ENCODE peak calls at places on chromosomes 13 and 19, in four cellular contexts. X is H1; C is cardiac fibroblast; K is CD8-positive, alpha-beta T cell. J is an unnamed sample.

GRCh38 chr13:69999875-70000274 is 107.8 kb upstream of the ATXN8OS start:
- DNase-seq in X (no peak), C (no peak), K (no peak), J (no peak)

GRCh38 chr19:3708207-3708931 is at the start of gene TJP3:
- DNase-seq in X (no peak), C (no peak), K (no peak), J (no peak)

GRCh38 chr19:5028229-5028886 is 59.4 kb downstream of the KDM4B start:
- DNase-seq in X (no peak), C (no peak), K (no peak), J (no peak)

GRCh38 chr19:16598848-16599247 is 26.6 kb upstream of the SLC35E1 start:
- DNase-seq in X (no peak), C (no peak), K (no peak), J (no peak)

GRCh38 chr13:102968572-102969228 is 97.5 kb downstream of the SLC10A2 start:
- DNase-seq in X (no peak), C (no peak), K (no peak), J (no peak)

GRCh38 chr19:33622505-33622808 is 704 bp downstream of the CHST8 start:
- DNase-seq in X (no peak), C (no peak), K (no peak), J (no peak)

GRCh38 chr13:20943519-20944012 is 41.0 kb upstream of the XPO4 start:
- DNase-seq in X (peak), C (peak), K (peak), J (peak)

GRCh38 chr13:114024603-114025431 is 50.9 kb upstream of the C13orf46 start:
- DNase-seq in X (no peak), C (no peak), K (no peak), J (no peak)

GRCh38 chr13:112636401-112636975 is 48.5 kb upstream of the TUBGCP3 start:
- DNase-seq in X (no peak), C (no peak), K (no peak), J (no peak)

GRCh38 chr13:45208132-45208531 is 7.3 kb upstream of the KCTD4 start:
- DNase-seq in X (no peak), C (no peak), K (no peak), J (no peak)

GRCh38 chr13:32164622-32165268 is 133.2 kb downstream of the FRY start:
- DNase-seq in X (peak), C (peak), K (no peak), J (peak)

GRCh38 chr19:623974-624373 is 9.4 kb downstream of the POLRMT start:
- DNase-seq in X (no peak), C (peak), K (no peak), J (peak)

GRCh38 chr13:36819811-36820140 is 754 bp downstream of the RFXAP start:
- DNase-seq in X (no peak), C (peak), K (peak), J (peak)

GRCh38 chr19:1261863-1262686 is 7.1 kb upstream of the CIRBP start:
- DNase-seq in X (no peak), C (peak), K (no peak), J (peak)

GRCh38 chr19:43560687-43561086 is 14.6 kb downstream of the XRCC1 start:
- DNase-seq in X (no peak), C (peak), K (peak), J (no peak)

GRCh38 chr13:77061362-77061761 is 34.4 kb upstream of the FBXL3 start:
- DNase-seq in X (no peak), C (no peak), K (no peak), J (no peak)

GRCh38 chr13:48949566-48950506 is 25.9 kb upstream of the FNDC3A start:
- DNase-seq in X (no peak), C (no peak), K (no peak), J (no peak)

GRCh38 chr13:77519808-77520207 is 15.7 kb upstream of the SCEL start:
- DNase-seq in X (no peak), C (peak), K (no peak), J (peak)

GRCh38 chr13:100667894-100668293 is 6.7 kb downstream of the TMTC4 start:
- DNase-seq in X (no peak), C (no peak), K (no peak), J (no peak)

GRCh38 chr13:113645329-113645728 is 12.7 kb downstream of the ATP4B start:
- DNase-seq in X (no peak), C (no peak), K (no peak), J (no peak)

GRCh38 chr19:4732680-4733114 is 9.1 kb upstream of the DPP9 start:
- DNase-seq in X (no peak), C (peak), K (peak), J (peak)

GRCh38 chr19:17332677-17333581 is 1.7 kb downstream of the ANO8 start:
- DNase-seq in X (peak), C (peak), K (peak), J (peak)

GRCh38 chr19:45173816-45174215 is 4.2 kb downstream of the TRAPPC6A start:
- DNase-seq in X (no peak), C (no peak), K (no peak), J (peak)

GRCh38 chr13:91406619-91407018 is 8.2 kb downstream of the GPC5 start:
- DNase-seq in X (peak), C (peak), K (no peak), J (peak)

GRCh38 chr19:36215276-36216171 is 618 bp downstream of the ZNF146 start:
- DNase-seq in X (no peak), C (peak), K (no peak), J (peak)

DNA sequence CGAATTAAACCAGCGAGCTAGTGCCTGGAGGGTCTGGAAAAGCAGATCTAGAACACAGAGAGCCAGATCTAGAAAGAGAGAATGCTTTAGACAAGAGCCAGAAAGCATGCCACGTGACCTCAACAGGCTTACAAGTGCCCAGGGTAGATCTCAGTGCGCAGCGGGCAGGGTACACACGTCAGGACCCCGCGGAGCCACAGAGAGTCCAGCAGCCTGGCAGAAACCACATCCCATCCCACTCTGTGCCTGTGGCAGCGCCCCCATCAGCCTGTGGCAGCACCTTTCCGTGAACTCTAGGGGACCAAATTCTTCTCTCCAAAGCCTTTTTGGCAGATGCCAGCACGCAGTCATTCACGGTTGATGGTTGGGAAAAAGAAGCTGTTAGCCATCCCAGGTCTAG is 5.9 kb downstream of the ARHGEF1 start:
- DNase-seq in X (no peak), C (no peak), K (peak), J (no peak)
- TF ChIP-seq CTCF in X (peak), C (no peak), K (peak), J (no peak)

DNA sequence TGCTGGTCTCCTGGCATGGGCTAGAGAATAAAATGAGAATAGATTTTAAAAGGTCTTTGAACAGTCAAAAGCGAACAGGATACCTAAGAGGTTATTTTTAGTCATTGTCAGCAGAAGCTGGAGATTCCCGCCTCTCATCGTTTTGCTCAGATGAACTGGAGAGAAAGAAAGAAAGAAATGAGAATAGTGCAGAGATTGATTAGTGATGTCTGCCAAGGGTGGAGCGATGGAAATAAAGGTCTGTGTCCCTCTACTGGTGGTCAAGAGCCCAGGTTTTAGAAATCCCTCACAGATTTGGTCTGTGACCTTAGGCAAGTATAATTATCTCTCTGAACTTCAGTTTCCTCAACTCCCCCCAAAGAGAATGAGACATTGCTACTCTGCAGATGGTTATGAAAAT is 5.4 kb downstream of the NCAN start:
- DNase-seq in X (no peak), C (peak), K (no peak), J (peak)
- TF ChIP-seq CTCF in X (peak), C (peak), K (no peak), J (no peak)

DNA sequence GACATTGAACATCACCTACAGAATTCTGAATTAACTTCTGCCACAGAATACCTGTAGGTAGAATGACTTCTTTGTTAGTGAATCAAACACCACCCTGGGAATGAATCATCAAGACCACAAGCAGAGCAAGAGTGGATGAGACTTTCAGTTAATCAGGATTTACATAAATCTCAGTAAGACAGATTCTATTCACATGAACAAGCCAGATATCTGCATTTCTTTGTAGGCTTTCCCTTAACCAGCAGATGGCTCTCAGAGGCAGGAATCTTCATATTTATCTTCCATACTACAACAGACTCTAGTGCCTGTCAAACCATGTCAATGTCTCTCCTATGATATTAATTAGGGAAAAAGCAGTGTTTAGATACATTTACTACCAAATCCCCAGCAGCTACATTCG is 412.1 kb downstream of the KLF12 start:
- DNase-seq in X (no peak), C (peak), K (no peak), J (peak)
- TF ChIP-seq CTCF in X (peak), C (peak), K (peak), J (peak)

DNA sequence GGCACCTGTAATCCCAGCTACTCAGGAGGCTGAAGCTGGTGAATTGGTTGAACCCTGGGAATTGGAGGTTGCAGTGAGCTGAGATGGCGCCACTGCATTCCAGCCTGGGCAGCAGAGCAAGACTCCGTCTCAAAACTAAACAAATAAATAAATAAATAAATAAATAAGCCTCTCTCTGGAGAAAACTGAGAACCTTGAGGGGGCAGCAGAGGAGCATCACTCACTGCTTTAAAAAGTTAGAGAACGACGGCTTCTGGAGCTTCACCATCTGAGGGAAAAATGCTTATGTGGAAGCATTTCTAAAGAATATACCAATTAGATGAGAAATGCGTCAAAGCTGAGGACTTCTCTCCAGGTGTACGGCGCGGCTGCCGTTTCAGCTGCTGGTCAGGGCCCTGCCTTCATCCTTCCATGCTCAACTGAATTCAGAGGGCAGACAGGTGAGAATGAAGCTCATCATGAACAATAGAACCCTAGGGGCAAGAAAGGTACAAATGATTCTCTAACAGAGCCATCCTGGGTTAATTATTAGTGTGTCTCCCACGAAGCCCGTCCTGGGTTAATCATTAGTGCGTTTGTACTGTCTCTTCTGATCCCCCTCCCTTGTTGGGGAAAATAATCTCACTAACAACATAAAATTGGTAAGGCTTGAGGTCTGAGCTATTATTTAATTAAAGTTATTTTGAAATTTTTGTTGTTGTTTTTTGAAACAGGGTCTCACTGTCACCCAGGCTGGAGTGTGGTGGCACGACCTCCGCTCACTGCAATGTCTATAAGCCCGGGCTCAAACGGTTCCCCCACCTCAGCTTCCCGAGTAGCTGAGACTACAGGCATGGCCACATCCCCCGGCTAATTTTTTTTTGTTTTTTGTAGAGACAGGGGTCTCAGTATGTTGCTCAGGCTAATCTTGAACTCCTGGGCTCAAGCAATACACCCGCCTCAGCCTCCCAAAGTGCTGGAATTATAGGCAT is 80.1 kb downstream of the IPO5 start:
- DNase-seq in X (no peak), C (peak), K (no peak), J (peak)
- TF ChIP-seq CTCF in X (peak), C (peak), K (no peak), J (peak)

DNA sequence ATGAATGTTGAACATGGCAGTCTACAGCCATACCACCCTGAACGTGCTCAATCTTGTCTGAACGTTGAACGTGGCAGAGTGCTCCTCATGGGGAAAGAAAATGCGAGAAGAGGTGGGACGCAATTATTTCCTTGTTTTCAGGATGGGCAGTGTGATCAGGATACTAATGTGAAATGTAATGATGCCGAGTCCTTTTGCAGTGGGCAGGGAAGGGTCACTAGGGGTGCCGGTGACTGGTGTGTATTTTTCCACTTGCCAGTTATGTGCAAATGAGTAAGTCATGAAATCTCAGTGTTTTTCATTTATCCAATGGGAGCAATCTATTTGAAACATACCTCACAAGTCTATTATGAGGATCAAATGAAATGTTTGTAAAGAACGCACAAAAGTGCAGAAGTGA is 84.8 kb downstream of the LNX2 start:
- DNase-seq in X (no peak), C (no peak), K (no peak), J (peak)
- TF ChIP-seq CTCF in X (no peak), C (no peak), K (no peak), J (peak)

GRCh38 chr13:106626473-106626872 is 58.5 kb upstream of the ARGLU1 start:
- DNase-seq in X (no peak), C (no peak), K (no peak), J (no peak)
- TF ChIP-seq CTCF in X (no peak), C (no peak), K (no peak), J (no peak)